ENCODE peak calls at places on chromosomes 1 and 21, in six cellular contexts. I is tibial nerve, J is transverse colon, Z is ovary, T is A549, K is K562. C is an unnamed sample.

GRCh38 chr1:211589782-211590721 is 11.1 kb upstream of the SLC30A1 start:
- DNase-seq in I (peak), J (no peak), K (no peak), Z (no peak), T (no peak), C (peak)

GRCh38 chr1:14011132-14011531 is 311.1 kb downstream of the PRDM2 start:
- DNase-seq in J (no peak), Z (no peak), K (no peak), I (no peak), T (no peak), C (no peak)

GRCh38 chr21:35097525-35097924 is 48.4 kb upstream of the RUNX1 start:
- DNase-seq in Z (no peak), I (no peak), J (no peak), T (no peak), K (no peak), C (no peak)

GRCh38 chr1:189681252-189681919 is 796.3 kb downstream of the BRINP3 start:
- DNase-seq in I (no peak), T (peak), J (no peak), K (no peak), Z (no peak), C (no peak)

GRCh38 chr1:2052096-2052569 is 1.9 kb downstream of the PRKCZ start:
- DNase-seq in J (no peak), T (no peak), K (no peak), Z (no peak), I (no peak), C (no peak)

GRCh38 chr1:60088620-60089155 is 15.1 kb upstream of the C1orf87 start:
- DNase-seq in J (no peak), Z (no peak), I (no peak), K (no peak), T (no peak), C (no peak)

GRCh38 chr1:33872681-33873080 is 8.8 kb downstream of the HMGB4 start:
- DNase-seq in K (no peak), J (no peak), I (no peak), Z (no peak), T (no peak), C (no peak)

GRCh38 chr1:2136836-2137235 is 57.7 kb downstream of the FAAP20 start:
- DNase-seq in K (no peak), Z (no peak), T (no peak), J (no peak), I (no peak), C (no peak)

GRCh38 chr21:38619865-38620513 is 121.7 kb upstream of the ERG start:
- DNase-seq in K (no peak), Z (peak), J (no peak), T (no peak), I (peak), C (peak)

GRCh38 chr1:12180315-12180714 is 13.5 kb downstream of the TNFRSF1B start:
- DNase-seq in J (peak), I (peak), T (no peak), Z (no peak), K (no peak), C (no peak)

GRCh38 chr1:44086722-44087474 is 31.7 kb upstream of the KLF17 start:
- DNase-seq in J (no peak), T (no peak), K (no peak), Z (no peak), I (no peak), C (no peak)

GRCh38 chr1:59477286-59477685 is 180.4 kb downstream of the FGGY start:
- DNase-seq in I (no peak), J (no peak), K (no peak), T (no peak), Z (no peak), C (no peak)

GRCh38 chr1:111471012-111471411 is 2.8 kb upstream of the C1orf162 start:
- DNase-seq in T (no peak), J (peak), Z (no peak), I (no peak), K (no peak), C (no peak)

DNA sequence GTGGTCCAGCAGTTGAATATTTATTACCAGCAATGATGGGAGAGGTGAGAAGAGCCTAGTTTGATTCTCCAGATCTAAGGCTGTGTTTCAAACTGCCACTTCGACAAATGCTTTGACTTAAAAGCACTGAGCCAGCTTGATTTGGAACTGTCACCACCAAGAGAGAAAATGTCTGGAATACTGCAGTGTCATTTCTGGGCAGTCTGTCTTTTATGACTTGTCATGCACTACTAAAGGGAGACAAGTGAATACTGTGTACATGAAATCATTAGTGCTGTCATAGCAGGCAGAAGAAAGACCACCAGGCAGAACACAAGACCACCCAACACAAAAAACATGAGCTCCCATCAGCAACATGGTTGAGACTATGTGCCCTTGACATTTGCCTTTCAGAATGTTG is 125.7 kb downstream of the NTMT2 start:
- DNase-seq in Z (no peak), T (no peak), K (no peak), I (no peak), J (no peak), C (no peak)
- TF ChIP-seq EP300 in Z (no peak), T (no peak), K (no peak), I (no peak), J (no peak), C (no peak)

DNA sequence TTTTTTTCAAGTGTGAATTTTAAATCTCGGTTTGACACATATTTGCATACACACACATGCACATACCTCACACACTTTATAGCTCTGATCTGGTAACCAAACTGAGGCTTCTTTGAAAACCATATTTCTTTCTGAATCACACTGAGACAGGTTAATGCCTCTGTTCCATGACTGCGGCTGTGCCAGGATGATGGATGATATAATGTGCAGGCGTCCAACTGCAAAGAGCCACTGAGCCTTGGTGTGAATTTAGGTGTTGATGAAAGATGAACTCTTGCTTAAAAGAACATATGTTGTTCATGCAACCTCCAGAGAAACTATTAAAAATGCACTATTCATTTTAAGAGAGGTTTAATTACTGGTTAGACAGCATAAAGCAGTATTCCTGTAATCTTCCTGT is 504.1 kb upstream of the OLFM3 start:
- DNase-seq in K (no peak), T (no peak), I (no peak), J (no peak), Z (no peak), C (no peak)
- TF ChIP-seq EP300 in K (no peak), T (no peak), I (no peak), J (no peak), Z (no peak), C (no peak)

DNA sequence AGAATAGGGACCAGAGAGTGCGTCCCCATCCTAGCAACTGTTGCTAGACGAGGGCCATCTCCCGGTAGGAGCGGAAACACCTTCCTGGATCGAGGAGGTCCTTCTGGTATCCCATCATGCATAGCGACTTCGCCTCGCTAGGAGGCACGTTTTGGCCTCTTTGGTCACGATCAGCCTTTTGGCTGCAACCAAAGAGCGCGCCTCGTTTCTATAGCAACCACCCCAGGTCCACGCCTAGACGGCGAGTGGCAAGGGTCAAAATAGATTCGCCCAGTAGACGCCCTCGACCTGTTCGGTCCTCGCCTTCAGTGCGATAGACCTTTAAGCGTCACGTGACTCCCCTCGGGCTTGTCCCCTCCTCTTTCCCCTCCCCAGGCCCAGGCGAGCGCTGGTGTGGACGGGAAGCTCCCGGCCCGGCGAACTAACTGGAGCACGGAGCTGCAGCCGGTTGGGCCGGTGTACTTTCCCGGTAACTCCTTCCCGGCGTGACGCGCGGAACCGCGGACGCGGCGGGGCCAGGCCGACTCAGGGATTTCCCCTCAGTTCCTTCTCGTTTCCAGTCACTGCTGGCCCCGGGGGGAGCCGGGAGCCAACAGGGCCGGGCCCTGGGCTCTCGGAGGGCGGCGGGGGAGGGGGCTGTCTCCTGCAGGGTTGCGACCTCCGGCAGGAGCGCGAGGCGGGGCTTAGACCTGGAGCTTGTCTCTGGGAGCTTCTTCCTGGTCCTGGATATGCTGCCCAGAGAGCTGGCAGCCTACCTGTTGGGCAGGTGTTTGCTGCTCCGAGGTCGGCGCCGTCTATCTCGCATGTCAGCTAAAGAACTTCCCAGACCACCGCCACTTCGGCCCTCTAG is at the start of gene DNAJC16:
- DNase-seq in Z (peak), I (peak), K (peak), J (peak), T (peak), C (peak)
- TF ChIP-seq EP300 in Z (peak), I (peak), K (peak), J (peak), T (no peak), C (no peak)

GRCh38 chr1:207822602-207823451 is 71.0 kb downstream of the CD46 start:
- DNase-seq in K (peak), T (peak), J (peak), I (peak), Z (peak), C (peak)
- TF ChIP-seq EP300 in K (no peak), T (no peak), J (no peak), I (peak), Z (no peak), C (no peak)

GRCh38 chr1:37859507-37860345 is at the start of gene MTF1:
- DNase-seq in Z (peak), T (peak), I (peak), J (peak), K (peak), C (peak)
- TF ChIP-seq EP300 in Z (peak), T (no peak), I (peak), J (no peak), K (peak), C (no peak)

GRCh38 chr1:169235568-169235967 is 129.1 kb downstream of the ATP1B1 start:
- DNase-seq in Z (no peak), J (no peak), K (no peak), T (no peak), I (no peak), C (no peak)
- TF ChIP-seq EP300 in Z (no peak), J (no peak), K (no peak), T (no peak), I (no peak), C (no peak)

GRCh38 chr1:225607355-225607754 is 45.6 kb downstream of the ENAH start:
- DNase-seq in J (no peak), Z (no peak), K (no peak), I (no peak), T (no peak), C (no peak)

GRCh38 chr1:225608014-225608796 is 44.7 kb downstream of the ENAH start:
- DNase-seq in T (no peak), K (no peak), I (no peak), J (no peak), Z (no peak), C (no peak)

GRCh38 chr1:225602590-225603206 is 50.2 kb downstream of the ENAH start:
- DNase-seq in J (no peak), Z (no peak), K (no peak), T (no peak), I (no peak), C (no peak)

GRCh38 chr1:225601902-225602589 is 50.9 kb downstream of the ENAH start:
- DNase-seq in T (no peak), J (no peak), I (no peak), Z (no peak), K (no peak), C (no peak)

GRCh38 chr1:225603538-225604354 is 49.2 kb downstream of the ENAH start:
- DNase-seq in T (peak), J (no peak), Z (no peak), K (no peak), I (no peak), C (no peak)
- TF ChIP-seq EP300 in T (no peak), J (no peak), Z (no peak), K (no peak), I (no peak), C (no peak)

DNA sequence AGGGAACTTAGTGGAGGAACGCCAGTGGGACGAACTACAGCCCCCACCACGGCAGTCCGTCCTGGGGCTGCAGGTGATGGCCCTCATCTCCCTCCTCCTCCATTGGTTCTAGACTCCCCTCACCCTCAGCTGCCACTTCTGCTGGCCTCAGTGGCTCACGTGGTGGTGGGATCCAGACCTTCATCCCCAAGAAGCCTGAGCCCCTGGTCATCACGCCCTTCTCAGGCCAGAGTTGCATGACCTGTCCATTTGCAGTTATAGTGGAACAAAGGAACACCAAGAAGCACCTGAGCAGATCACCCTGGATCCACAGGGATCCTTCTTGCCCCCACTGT is 13.0 kb upstream of the FAM110D start:
- DNase-seq in K (no peak), Z (no peak), I (no peak), J (no peak), T (no peak), C (peak)
- TF ChIP-seq EP300 in K (no peak), Z (no peak), I (no peak), J (no peak), T (no peak), C (no peak)

GRCh38 chr1:108194051-108194450 is 6.1 kb downstream of the SLC25A24 start:
- DNase-seq in K (no peak), Z (no peak), I (no peak), T (no peak), J (no peak), C (no peak)

GRCh38 chr1:108200627-108201106 is 524 bp upstream of the SLC25A24 start:
- DNase-seq in I (peak), T (peak), Z (no peak), J (peak), K (peak), C (no peak)

GRCh38 chr1:108201682-108202081 is 1.5 kb upstream of the SLC25A24 start:
- DNase-seq in T (no peak), K (no peak), I (no peak), Z (no peak), J (no peak), C (no peak)

GRCh38 chr1:108199781-108200626 is at the start of gene SLC25A24:
- DNase-seq in J (peak), I (peak), Z (peak), T (peak), K (peak), C (no peak)

DNA sequence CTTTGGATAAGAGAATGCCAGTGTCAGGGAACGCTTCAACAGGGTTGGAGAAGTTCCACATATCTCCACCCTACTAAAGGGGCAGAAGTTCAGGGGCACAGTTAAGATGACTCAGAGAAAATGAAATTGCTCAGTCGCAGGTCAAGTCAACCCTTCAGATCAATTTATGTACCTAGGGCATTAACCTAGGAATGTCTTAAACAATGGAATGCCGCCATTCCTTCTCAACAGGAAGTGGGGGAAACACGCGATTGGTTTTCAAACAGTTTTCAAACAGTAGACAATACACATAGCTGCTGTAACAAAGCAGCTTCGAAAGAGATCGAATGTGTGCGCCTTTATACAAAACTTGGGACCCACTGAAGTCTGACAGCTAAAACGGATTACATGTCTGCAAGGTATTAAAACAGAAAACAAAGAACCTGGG is 899 bp downstream of the SLC25A24 start:
- DNase-seq in Z (no peak), I (no peak), T (peak), J (peak), K (peak), C (no peak)
- TF ChIP-seq EP300 in Z (no peak), I (no peak), T (no peak), J (no peak), K (no peak), C (no peak)

GRCh38 chr1:30508651-30509050 is 214.7 kb downstream of the MATN1 start:
- DNase-seq in K (no peak), T (no peak), Z (no peak), J (no peak), I (no peak), C (no peak)
- TF ChIP-seq EP300 in K (no peak), T (no peak), Z (no peak), J (no peak), I (no peak), C (no peak)

C was measured in esophagus muscularis mucosa.